ENCODE peak calls at places on chromosomes 7 and 10, in five cellular contexts. One of them, this sample, is unnamed.

GRCh38 chr7:138842111-138842510 is 44.1 kb upstream of the ATP6V0A4 start:
- DNase-seq in effector memory CD4-positive, alpha-beta T cell: no peak
- DNase-seq in heart left ventricle: no peak
- DNase-seq in iPS-NIHi11: no peak
- DNase-seq in colonic mucosa: no peak
- DNase-seq in this sample: no peak

GRCh38 chr10:90813592-90814365 is 44.1 kb downstream of the HTR7 start:
- DNase-seq in effector memory CD4-positive, alpha-beta T cell: no peak
- DNase-seq in colonic mucosa: no peak
- DNase-seq in iPS-NIHi11: no peak
- DNase-seq in heart left ventricle: no peak
- DNase-seq in this sample: no peak

GRCh38 chr7:28163955-28164354 is 16.6 kb downstream of the JAZF1 start:
- DNase-seq in colonic mucosa: no peak
- DNase-seq in heart left ventricle: no peak
- DNase-seq in iPS-NIHi11: no peak
- DNase-seq in effector memory CD4-positive, alpha-beta T cell: no peak
- DNase-seq in this sample: no peak

GRCh38 chr7:24129597-24129996 is 154.4 kb upstream of the NPY start:
- DNase-seq in heart left ventricle: no peak
- DNase-seq in effector memory CD4-positive, alpha-beta T cell: no peak
- DNase-seq in colonic mucosa: no peak
- DNase-seq in iPS-NIHi11: no peak
- DNase-seq in this sample: no peak

GRCh38 chr7:101943306-101943705 is 125.9 kb downstream of the CUX1 start:
- DNase-seq in heart left ventricle: no peak
- DNase-seq in effector memory CD4-positive, alpha-beta T cell: no peak
- DNase-seq in colonic mucosa: no peak
- DNase-seq in iPS-NIHi11: no peak
- DNase-seq in this sample: no peak

GRCh38 chr10:43013065-43013464 is 63.8 kb upstream of the RET start:
- DNase-seq in colonic mucosa: no peak
- DNase-seq in iPS-NIHi11: no peak
- DNase-seq in heart left ventricle: no peak
- DNase-seq in effector memory CD4-positive, alpha-beta T cell: no peak
- DNase-seq in this sample: no peak

GRCh38 chr10:74079028-74079913 is 71.4 kb downstream of the AP3M1 start:
- DNase-seq in heart left ventricle: no peak
- DNase-seq in effector memory CD4-positive, alpha-beta T cell: no peak
- DNase-seq in iPS-NIHi11: no peak
- DNase-seq in colonic mucosa: no peak
- DNase-seq in this sample: no peak

GRCh38 chr7:149845257-149845980 is 7.2 kb downstream of the ZNF862 start:
- DNase-seq in heart left ventricle: no peak
- DNase-seq in effector memory CD4-positive, alpha-beta T cell: no peak
- DNase-seq in colonic mucosa: no peak
- DNase-seq in iPS-NIHi11: no peak
- DNase-seq in this sample: no peak

GRCh38 chr10:43671659-43672555 is 23.2 kb upstream of the ZNF32 start:
- DNase-seq in colonic mucosa: peak
- DNase-seq in heart left ventricle: no peak
- DNase-seq in iPS-NIHi11: peak
- DNase-seq in effector memory CD4-positive, alpha-beta T cell: no peak
- DNase-seq in this sample: peak

GRCh38 chr10:131891196-131891928 is 9.4 kb upstream of the PPP2R2D start:
- DNase-seq in iPS-NIHi11: peak
- DNase-seq in colonic mucosa: no peak
- DNase-seq in heart left ventricle: no peak
- DNase-seq in effector memory CD4-positive, alpha-beta T cell: no peak
- DNase-seq in this sample: peak